ENCODE peak calls at places on chromosomes 7 and 10, in nine cellular contexts. W is AG09319; V is endothelial cell; B is cardiac fibroblast; C is IMR-90; H is GM10248; Q is mucosa of descending colon; D is CD8-positive, alpha-beta T cell; I is tibial artery. O is an unnamed sample.

GRCh38 chr10:46042527-46042926 is 3.5 kb downstream of the MSMB start:
- DNase-seq in W (no peak), V (no peak), B (no peak), C (no peak), H (no peak), Q (no peak), D (no peak), I (no peak), O (no peak)

GRCh38 chr10:129532838-129533237 is 65.8 kb downstream of the MGMT start:
- DNase-seq in W (no peak), V (no peak), B (no peak), C (no peak), H (no peak), Q (no peak), D (no peak), I (peak; percentile 28), O (no peak)

GRCh38 chr10:17206210-17206709 is 4.8 kb upstream of the TRDMT1 start:
- DNase-seq in W (no peak), V (no peak), B (peak; percentile 55), C (peak; percentile 93), H (no peak), Q (no peak), D (peak; percentile 54), I (no peak), O (no peak)

GRCh38 chr7:34842782-34843181 is 184.8 kb downstream of the NPSR1 start:
- DNase-seq in W (no peak), V (no peak), B (peak; percentile 16), C (no peak), H (no peak), Q (no peak), D (no peak), I (no peak), O (no peak)

GRCh38 chr7:157573244-157573643 is 236.4 kb downstream of the DNAJB6 start:
- DNase-seq in W (no peak), V (no peak), B (no peak), C (no peak), H (no peak), Q (no peak), D (no peak), I (no peak), O (no peak)

GRCh38 chr7:11127112-11127785 is 153.6 kb downstream of the PHF14 start:
- DNase-seq in W (no peak), V (no peak), B (no peak), C (no peak), H (no peak), Q (no peak), D (no peak), I (no peak), O (no peak)

GRCh38 chr10:12473491-12473890 is 124.1 kb downstream of the CAMK1D start:
- DNase-seq in W (no peak), V (no peak), B (no peak), C (no peak), H (no peak), Q (no peak), D (no peak), I (no peak), O (no peak)

GRCh38 chr10:33655921-33656320 is 321.5 kb upstream of the NRP1 start:
- DNase-seq in W (no peak), V (no peak), B (peak; percentile 29), C (no peak), H (no peak), Q (no peak), D (no peak), I (no peak), O (no peak)

GRCh38 chr10:110556993-110557601 is 10.4 kb upstream of the SMC3 start:
- DNase-seq in W (no peak), V (peak; percentile 47), B (peak; percentile 72), C (peak; percentile 62), H (peak; percentile 43), Q (no peak), D (peak; percentile 71), I (peak; percentile 36), O (peak; percentile 66)

GRCh38 chr7:74606101-74606908 is 51.2 kb upstream of the GTF2I start:
- DNase-seq in W (no peak), V (peak; percentile 20), B (no peak), C (no peak), H (peak; percentile 69), Q (peak; percentile 68), D (peak; percentile 39), I (no peak), O (peak; percentile 71)

GRCh38 chr10:86254526-86255174 is 111.9 kb downstream of the GRID1 start:
- DNase-seq in W (no peak), V (no peak), B (no peak), C (no peak), H (no peak), Q (no peak), D (no peak), I (no peak), O (no peak)

GRCh38 chr10:127415116-127415515 is 134.0 kb upstream of the NPS start:
- DNase-seq in W (no peak), V (no peak), B (no peak), C (no peak), H (no peak), Q (no peak), D (no peak), I (no peak), O (no peak)

GRCh38 chr10:86363833-86364511 is 2.6 kb downstream of the GRID1 start:
- DNase-seq in W (no peak), V (no peak), B (no peak), C (no peak), H (no peak), Q (no peak), D (no peak), I (peak; percentile 18), O (peak; percentile 42)

GRCh38 chr10:69768386-69768785 is 33.3 kb upstream of the COL13A1 start:
- DNase-seq in W (no peak), V (no peak), B (no peak), C (no peak), H (no peak), Q (no peak), D (no peak), I (no peak), O (no peak)

GRCh38 chr10:110141185-110141584 is 66.2 kb upstream of the MXI1 start:
- DNase-seq in W (no peak), V (no peak), B (peak; percentile 76), C (peak; percentile 21), H (no peak), Q (no peak), D (no peak), I (no peak), O (no peak)

GRCh38 chr7:128911441-128912031 is 1.0 kb upstream of the KCP start:
- DNase-seq in W (no peak), V (peak; percentile 30), B (peak; percentile 27), C (no peak), H (no peak), Q (peak; percentile 77), D (no peak), I (peak; percentile 45), O (peak; percentile 72)

GRCh38 chr10:101693701-101694055 is 1.3 kb downstream of the FBXW4 start:
- DNase-seq in W (peak; percentile 14), V (no peak), B (peak; percentile 64), C (peak; percentile 60), H (peak; percentile 37), Q (no peak), D (peak; percentile 26), I (peak; percentile 24), O (peak; percentile 38)

GRCh38 chr7:44085549-44085948 is 3.2 kb upstream of the POLM start:
- DNase-seq in W (no peak), V (no peak), B (no peak), C (no peak), H (no peak), Q (no peak), D (no peak), I (no peak), O (no peak)
- TF ChIP-seq CTCF in W (peak; percentile 5), V (no peak), B (no peak), C (no peak), H (peak; percentile 28), Q (no peak), D (no peak), I (no peak), O (peak; percentile 23)

DNA sequence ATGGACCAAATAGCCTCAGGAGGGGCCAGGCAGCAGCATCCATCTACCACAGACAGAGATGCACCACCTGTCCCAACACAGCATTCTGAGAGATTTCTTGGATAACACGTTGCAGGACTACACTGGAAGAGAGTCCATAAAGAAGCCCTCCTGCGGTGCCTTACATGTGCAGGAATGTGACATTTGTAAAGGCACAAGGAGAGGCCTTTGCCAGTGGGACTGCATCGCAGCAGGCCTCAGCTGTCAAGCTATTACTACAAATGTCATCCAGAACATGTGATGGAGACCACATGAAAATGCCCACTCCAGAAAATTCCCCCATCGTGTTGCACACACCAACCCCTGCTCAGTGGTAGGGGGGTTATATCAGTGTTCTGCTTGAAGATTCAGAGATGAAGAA is 77.4 kb downstream of the ATXN7L1 start:
- DNase-seq in W (no peak), V (no peak), B (no peak), C (no peak), H (no peak), Q (no peak), D (no peak), I (no peak), O (no peak)
- TF ChIP-seq CTCF in W (no peak), V (no peak), B (no peak), C (no peak), H (no peak), Q (no peak), D (no peak), I (no peak), O (no peak)

GRCh38 chr7:3177271-3177670 is 123.8 kb upstream of the SDK1 start:
- DNase-seq in W (no peak), V (no peak), B (no peak), C (no peak), H (no peak), Q (no peak), D (no peak), I (no peak), O (no peak)
- TF ChIP-seq CTCF in W (no peak), V (no peak), B (no peak), C (no peak), H (no peak), Q (no peak), D (no peak), I (no peak), O (no peak)

GRCh38 chr7:36473454-36474282 is 84.0 kb downstream of the ANLN start:
- DNase-seq in W (no peak), V (peak; percentile 73), B (peak; percentile 24), C (no peak), H (no peak), Q (no peak), D (peak; percentile 13), I (no peak), O (peak; percentile 67)
- TF ChIP-seq CTCF in W (peak; percentile 42), V (peak; percentile 62), B (peak; percentile 57), C (peak; percentile 42), H (peak; percentile 31), Q (peak; percentile 31), D (no peak), I (no peak), O (peak; percentile 70)

O was measured in WERI-Rb-1.